ENCODE peak calls at places on chromosomes 7 and 10, in four cellular contexts. R, V, I and L are unnamed samples. For H3K4me1, the result is how much of the 10 kb centered on the place peaks cover.

GRCh38 chr7:31059551-31059950 is 7.4 kb downstream of the ADCYAP1R1 start:
- DNase-seq in R (no peak), V (peak), I (no peak), L (no peak)

GRCh38 chr10:14904316-14904732 is 25.7 kb downstream of the SUV39H2 start:
- DNase-seq in R (peak), V (no peak), I (no peak), L (no peak)

GRCh38 chr10:93849605-93850004 is 44.2 kb upstream of the SLC35G1 start:
- DNase-seq in R (no peak), V (no peak), I (no peak), L (no peak)

GRCh38 chr10:123154943-123155505 is 822 bp downstream of the BUB3 start:
- DNase-seq in R (peak), V (no peak), I (peak), L (peak)

GRCh38 chr7:54879776-54880175 is 120.8 kb upstream of the SEC61G start:
- DNase-seq in R (peak), V (no peak), I (no peak), L (no peak)

GRCh38 chr7:94176694-94177200 is 172.6 kb upstream of the BET1 start:
- DNase-seq in R (no peak), V (no peak), I (no peak), L (no peak)

GRCh38 chr10:80271416-80271815 is 18.0 kb downstream of the MAT1A start:
- DNase-seq in R (no peak), V (no peak), I (no peak), L (no peak)

GRCh38 chr10:79397575-79398303 is 47.7 kb downstream of the ZCCHC24 start:
- DNase-seq in R (peak), V (peak), I (no peak), L (no peak)

GRCh38 chr7:44157116-44158059 is 16.3 kb upstream of the MYL7 start:
- DNase-seq in R (no peak), V (no peak), I (no peak), L (no peak)

GRCh38 chr10:43594944-43595589 is 11.2 kb upstream of the ZNF485 start:
- DNase-seq in R (peak), V (no peak), I (no peak), L (no peak)

GRCh38 chr7:50449501-50449880 is 659 bp downstream of the FIGNL1 start:
- DNase-seq in R (no peak), V (no peak), I (no peak), L (no peak)

GRCh38 chr10:21069278-21069677 is 172.2 kb upstream of the NEBL start:
- DNase-seq in R (no peak), V (no peak), I (no peak), L (no peak)

GRCh38 chr10:103181244-103181643 is 11.8 kb downstream of the NT5C2 start:
- DNase-seq in R (no peak), V (no peak), I (no peak), L (no peak)

GRCh38 chr7:116772423-116772852 is 89.9 kb upstream of the CAPZA2 start:
- DNase-seq in R (peak), V (no peak), I (peak), L (no peak)

GRCh38 chr7:16657656-16658279 is 11.8 kb downstream of the BZW2 start:
- DNase-seq in R (peak), V (peak), I (peak), L (no peak)

GRCh38 chr10:101512741-101513140 is 75.3 kb downstream of the POLL start:
- DNase-seq in R (peak), V (no peak), I (peak), L (no peak)

GRCh38 chr10:7318836-7319235 is 92.0 kb downstream of the SFMBT2 start:
- DNase-seq in R (no peak), V (peak), I (no peak), L (no peak)

GRCh38 chr10:7316839-7317238 is 94.0 kb downstream of the SFMBT2 start:
- DNase-seq in R (no peak), V (no peak), I (no peak), L (no peak)

GRCh38 chr10:7314068-7314646 is 96.7 kb downstream of the SFMBT2 start:
- DNase-seq in R (no peak), V (no peak), I (peak), L (no peak)

GRCh38 chr10:7317799-7318446 is 92.9 kb downstream of the SFMBT2 start:
- DNase-seq in R (no peak), V (no peak), I (no peak), L (no peak)

GRCh38 chr10:7315906-7316305 is 94.9 kb downstream of the SFMBT2 start:
- DNase-seq in R (no peak), V (no peak), I (no peak), L (no peak)
- H3K4me1 ChIP-seq in R (under half), V (under half), I (under half), L (under half)

DNA sequence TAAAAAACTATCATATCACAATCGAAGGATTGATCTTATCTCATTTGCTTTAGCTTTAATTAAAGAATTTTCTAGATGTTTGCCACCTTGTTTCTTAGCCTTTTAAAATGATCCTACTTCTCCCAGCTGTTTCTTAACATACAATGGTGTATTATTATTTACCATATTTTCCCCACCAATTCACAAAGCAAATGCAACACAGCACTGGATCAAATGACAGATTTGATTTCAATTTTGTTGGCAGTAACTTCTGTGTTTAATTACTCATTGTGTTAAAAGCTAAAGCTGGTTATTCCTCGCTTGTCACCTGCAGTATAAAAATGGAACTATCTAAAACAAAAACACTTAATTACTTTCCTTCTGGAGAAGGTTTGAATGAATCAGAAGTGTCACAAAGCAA is 19.6 kb downstream of the SVIL start:
- DNase-seq in R (no peak), V (no peak), I (no peak), L (no peak)
- H3K27ac ChIP-seq in R (no peak), V (no peak), I (no peak), L (no peak)

GRCh38 chr10:114665406-114665805 is 7.3 kb upstream of the ABLIM1 start:
- DNase-seq in R (no peak), V (no peak), I (no peak), L (no peak)
- H3K4me1 ChIP-seq in R (under half), V (under half), I (under half), L (under half)

GRCh38 chr10:33818343-33818742 is 483.9 kb upstream of the NRP1 start:
- DNase-seq in R (no peak), V (no peak), I (no peak), L (no peak)

GRCh38 chr10:33817647-33818046 is 483.2 kb upstream of the NRP1 start:
- DNase-seq in R (no peak), V (no peak), I (no peak), L (no peak)

GRCh38 chr10:33820531-33820930 is 486.1 kb upstream of the NRP1 start:
- DNase-seq in R (no peak), V (no peak), I (no peak), L (no peak)

GRCh38 chr10:33815776-33816175 is 481.3 kb upstream of the NRP1 start:
- DNase-seq in R (no peak), V (no peak), I (no peak), L (no peak)

DNA sequence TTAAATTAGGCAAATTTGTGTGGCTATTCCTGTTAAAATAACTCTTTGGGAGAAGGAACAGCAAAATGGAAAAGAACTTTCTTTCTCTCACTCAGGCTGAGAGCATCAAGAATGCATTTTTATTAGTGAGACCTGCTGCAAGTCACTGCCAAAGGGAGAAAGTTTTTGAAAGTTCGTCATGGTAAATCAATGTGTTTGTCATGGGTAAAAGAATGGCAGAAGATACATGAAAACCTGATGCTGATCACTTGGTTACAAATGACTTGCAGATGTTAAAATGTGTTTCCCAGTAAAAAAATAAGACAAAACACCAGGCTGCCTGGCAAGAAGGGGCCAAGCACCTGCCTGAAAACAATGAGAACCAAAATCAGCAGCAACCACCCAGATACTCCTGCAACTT is 484.7 kb upstream of the NRP1 start:
- DNase-seq in R (no peak), V (no peak), I (no peak), L (no peak)
- H3K27ac ChIP-seq in R (no peak), V (no peak), I (no peak), L (no peak)